ENCODE peak calls at places on chromosomes 5 and 9, in four cellular contexts. B is stromal cell of bone marrow, M is KG1, T is NCI-H226. Q is an unnamed sample.
A peak's percentile ranks its signal among the peaks of the same experiment; 100 is the strongest.

GRCh38 chr5:92674322-92674721 is 906.7 kb downstream of the NR2F1-AS1 start:
- DNase-seq in B (no peak), M (no peak), T (no peak), Q (no peak)

GRCh38 chr5:138448481-138449398 is 9.9 kb downstream of the REEP2 start:
- DNase-seq in B (no peak), M (no peak), T (no peak), Q (no peak)

GRCh38 chr5:139895647-139896046 is 100.0 kb downstream of the PSD2 start:
- DNase-seq in B (no peak), M (no peak), T (no peak), Q (no peak)

GRCh38 chr9:25677301-25678146 is 720 bp downstream of the TUSC1 start:
- DNase-seq in B (peak; percentile 58), M (no peak), T (peak; percentile 57), Q (peak; percentile 24)

GRCh38 chr5:32504923-32505596 is 60.5 kb upstream of the ZFR start:
- DNase-seq in B (peak; percentile 93), M (peak; percentile 85), T (no peak), Q (peak; percentile 68)

GRCh38 chr5:127776477-127776876 is 73.3 kb downstream of the CCDC192 start:
- DNase-seq in B (no peak), M (no peak), T (no peak), Q (no peak)

GRCh38 chr5:138778234-138778633 is 25.0 kb downstream of the CTNNA1 start:
- DNase-seq in B (no peak), M (no peak), T (no peak), Q (no peak)

GRCh38 chr9:116190997-116191396 is 37.4 kb downstream of the PAPPA start:
- DNase-seq in B (peak; percentile 73), M (no peak), T (peak; percentile 92), Q (no peak)

GRCh38 chr5:123776761-123777160 is 264.8 kb downstream of the CSNK1G3 start:
- DNase-seq in B (no peak), M (no peak), T (peak; percentile 57), Q (no peak)

GRCh38 chr9:136532799-136533774 is 12.8 kb downstream of the NOTCH1 start:
- DNase-seq in B (no peak), M (peak; percentile 80), T (no peak), Q (peak; percentile 40)

GRCh38 chr9:107480386-107480789 is 9.2 kb downstream of the KLF4 start:
- DNase-seq in B (peak; percentile 76), M (no peak), T (peak; percentile 16), Q (peak; percentile 8)

GRCh38 chr5:53327811-53328331 is 152.6 kb upstream of the FST start:
- DNase-seq in B (no peak), M (no peak), T (no peak), Q (no peak)

GRCh38 chr9:89999176-89999533 is 394.3 kb downstream of the GADD45G start:
- DNase-seq in B (no peak), M (no peak), T (no peak), Q (no peak)

GRCh38 chr5:77709340-77709739 is 66.8 kb downstream of the TBCA start:
- DNase-seq in B (no peak), M (no peak), T (no peak), Q (no peak)

GRCh38 chr5:168721966-168722365 is 142.8 kb upstream of the PANK3 start:
- DNase-seq in B (no peak), M (no peak), T (no peak), Q (no peak)

GRCh38 chr9:21294325-21294724 is 10.8 kb downstream of the IFNA5 start:
- DNase-seq in B (no peak), M (no peak), T (peak; percentile 5), Q (no peak)

GRCh38 chr5:170572453-170572852 is 68.6 kb downstream of the KCNIP1 start:
- DNase-seq in B (no peak), M (no peak), T (no peak), Q (no peak)

GRCh38 chr5:58666598-58667595 is 84.0 kb downstream of the RAB3C start:
- DNase-seq in B (no peak), M (no peak), T (no peak), Q (no peak)

GRCh38 chr5:67998709-67999251 is 216.8 kb upstream of the PIK3R1 start:
- DNase-seq in B (no peak), M (no peak), T (peak; percentile 36), Q (no peak)

GRCh38 chr9:116686135-116686534 is 970 bp upstream of the TRIM32 start:
- DNase-seq in B (no peak), M (no peak), T (no peak), Q (no peak)

GRCh38 chr5:98349251-98349989 is 424.0 kb upstream of the RGMB start:
- DNase-seq in B (peak; percentile 45), M (no peak), T (peak; percentile 46), Q (no peak)

GRCh38 chr5:180294401-180294800 is 2.5 kb upstream of the MAPK9 start:
- DNase-seq in B (no peak), M (no peak), T (no peak), Q (no peak)

GRCh38 chr5:55438931-55439477 is 95.8 kb downstream of the PLPP1 start:
- DNase-seq in B (no peak), M (no peak), T (no peak), Q (no peak)

GRCh38 chr5:143198332-143198731 is 205.2 kb downstream of the NR3C1 start:
- DNase-seq in B (no peak), M (no peak), T (no peak), Q (no peak)

GRCh38 chr9:16834817-16835216 is 35.7 kb downstream of the BNC2 start:
- DNase-seq in B (no peak), M (no peak), T (no peak), Q (no peak)